ENCODE peak calls at places on chromosomes 13 and 19, in ten cellular contexts. N is AG08396; P is glutamatergic neuron; I is left ventricle myocardium superior; Q is stimulated activated CD4-positive, alpha-beta T cell treated with anti-CD3 and anti-CD28 coated beads, Interleukin-12 subunit alpha, Interleukin-12 subunit beta, amount 100 ng/mL, for 4 hours; D is transverse colon; E is GF-D8; M is RCC 7860; S is NCI-H510A; A is MCF 10A. W is an unnamed sample.

GRCh38 chr13:98570929-98571372 is 6.0 kb downstream of the STK24 start:
- DNase-seq in N (no peak), P (no peak), I (no peak), Q (no peak), D (peak; percentile 61), E (no peak), M (peak; percentile 84), S (no peak), A (peak; percentile 69), W (peak; percentile 47)

GRCh38 chr13:31199527-31199848 is 287 bp upstream of the B3GLCT start:
- DNase-seq in N (no peak), P (no peak), I (no peak), Q (no peak), D (no peak), E (no peak), M (no peak), S (no peak), A (no peak), W (no peak)

GRCh38 chr13:97189943-97190342 is 32.2 kb upstream of the MBNL2 start:
- DNase-seq in N (no peak), P (no peak), I (no peak), Q (no peak), D (no peak), E (no peak), M (no peak), S (no peak), A (no peak), W (no peak)

GRCh38 chr13:24618219-24618955 is 61.8 kb upstream of the ATP12A start:
- DNase-seq in N (no peak), P (no peak), I (no peak), Q (peak; percentile 31), D (peak; percentile 41), E (no peak), M (no peak), S (no peak), A (no peak), W (no peak)

GRCh38 chr19:32041681-32042292 is 303.6 kb upstream of the ZNF507 start:
- DNase-seq in N (peak; percentile 54), P (peak; percentile 76), I (peak; percentile 52), Q (peak; percentile 5), D (peak; percentile 40), E (no peak), M (no peak), S (no peak), A (peak; percentile 27), W (peak; percentile 55)

GRCh38 chr13:88303157-88303556 is 632.0 kb downstream of the SLITRK5 start:
- DNase-seq in N (no peak), P (no peak), I (no peak), Q (no peak), D (no peak), E (no peak), M (no peak), S (no peak), A (no peak), W (no peak)

GRCh38 chr13:52809310-52809769 is 39.1 kb downstream of the PCDH8 start:
- DNase-seq in N (peak; percentile 50), P (peak; percentile 80), I (peak; percentile 44), Q (peak; percentile 4), D (peak; percentile 61), E (peak; percentile 99), M (peak; percentile 49), S (no peak), A (peak; percentile 92), W (peak; percentile 53)

GRCh38 chr13:28750187-28751045 is 31.6 kb upstream of the SLC46A3 start:
- DNase-seq in N (no peak), P (no peak), I (no peak), Q (no peak), D (no peak), E (peak; percentile 16), M (no peak), S (no peak), A (peak; percentile 63), W (peak; percentile 34)

GRCh38 chr13:48535791-48536190 is 2.9 kb upstream of the RCBTB2 start:
- DNase-seq in N (no peak), P (no peak), I (no peak), Q (no peak), D (no peak), E (peak; percentile 41), M (no peak), S (no peak), A (no peak), W (no peak)

GRCh38 chr13:22933571-22934181 is 247.1 kb upstream of the SGCG start:
- DNase-seq in N (no peak), P (no peak), I (no peak), Q (no peak), D (no peak), E (no peak), M (no peak), S (no peak), A (no peak), W (no peak)

GRCh38 chr19:44643605-44644390 is at the start of gene PVR:
- DNase-seq in N (peak; percentile 96), P (peak; percentile 74), I (peak; percentile 88), Q (peak; percentile 52), D (peak; percentile 75), E (peak; percentile 29), M (peak; percentile 78), S (peak; percentile 64), A (peak; percentile 82), W (peak; percentile 91)

GRCh38 chr19:34364830-34365462 is at the start of gene GPI:
- DNase-seq in N (peak; percentile 85), P (peak; percentile 62), I (peak; percentile 84), Q (peak; percentile 77), D (peak; percentile 72), E (no peak), M (peak; percentile 9), S (peak; percentile 64), A (peak; percentile 62), W (peak; percentile 76)

GRCh38 chr13:51923983-51924539 is 62.3 kb downstream of the CCDC70 start:
- DNase-seq in N (no peak), P (no peak), I (no peak), Q (no peak), D (no peak), E (no peak), M (no peak), S (no peak), A (peak; percentile 31), W (no peak)

GRCh38 chr19:16301999-16302694 is 22.5 kb upstream of the KLF2 start:
- DNase-seq in N (no peak), P (no peak), I (no peak), Q (no peak), D (no peak), E (no peak), M (peak; percentile 81), S (no peak), A (peak; percentile 83), W (peak; percentile 91)

GRCh38 chr19:13120817-13121216 is 2.8 kb downstream of the NACC1 start:
- DNase-seq in N (peak; percentile 63), P (no peak), I (no peak), Q (no peak), D (no peak), E (no peak), M (no peak), S (no peak), A (no peak), W (no peak)

GRCh38 chr19:46299004-46299509 is 2.2 kb downstream of the HIF3A start:
- DNase-seq in N (peak; percentile 90), P (no peak), I (peak; percentile 98), Q (no peak), D (peak; percentile 98), E (no peak), M (peak; percentile 41), S (peak; percentile 93), A (peak; percentile 96), W (peak; percentile 76)

GRCh38 chr19:38011426-38011825 is 104.4 kb downstream of the SIPA1L3 start:
- DNase-seq in N (no peak), P (no peak), I (no peak), Q (no peak), D (no peak), E (no peak), M (no peak), S (no peak), A (no peak), W (no peak)

GRCh38 chr19:20503536-20503935 is 62.0 kb downstream of the ZNF737 start:
- DNase-seq in N (no peak), P (no peak), I (no peak), Q (no peak), D (no peak), E (no peak), M (peak; percentile 6), S (no peak), A (peak; percentile 60), W (no peak)

GRCh38 chr13:94416454-94417080 is 62.9 kb downstream of the DCT start:
- DNase-seq in N (peak; percentile 10), P (peak; percentile 37), I (no peak), Q (no peak), D (no peak), E (no peak), M (peak; percentile 19), S (peak; percentile 34), A (peak; percentile 70), W (no peak)

GRCh38 chr13:19674898-19675297 is 41.4 kb downstream of the MPHOSPH8 start:
- DNase-seq in N (no peak), P (no peak), I (no peak), Q (no peak), D (no peak), E (no peak), M (no peak), S (no peak), A (no peak), W (no peak)

GRCh38 chr13:50543767-50544166 is 299.7 kb downstream of the DLEU7 start:
- DNase-seq in N (peak; percentile 45), P (no peak), I (peak; percentile 37), Q (no peak), D (no peak), E (no peak), M (peak; percentile 14), S (no peak), A (peak; percentile 47), W (peak; percentile 77)

GRCh38 chr13:29457299-29457698 is 138.2 kb downstream of the SLC7A1 start:
- DNase-seq in N (no peak), P (no peak), I (no peak), Q (no peak), D (no peak), E (no peak), M (peak; percentile 71), S (no peak), A (peak; percentile 82), W (no peak)

GRCh38 chr19:40962460-40962961 is 28.6 kb upstream of the CYP2B6 start:
- DNase-seq in N (peak; percentile 18), P (no peak), I (no peak), Q (no peak), D (no peak), E (no peak), M (no peak), S (no peak), A (peak; percentile 78), W (peak; percentile 71)

GRCh38 chr19:18596752-18597157 is 8.2 kb downstream of the REX1BD start:
- DNase-seq in N (peak; percentile 60), P (peak; percentile 68), I (peak; percentile 62), Q (no peak), D (peak; percentile 63), E (peak; percentile 42), M (no peak), S (no peak), A (peak; percentile 35), W (peak; percentile 48)

GRCh38 chr19:18006895-18007604 is 920 bp upstream of the ARRDC2 start:
- DNase-seq in N (peak; percentile 92), P (peak; percentile 86), I (peak; percentile 90), Q (peak; percentile 78), D (peak; percentile 88), E (no peak), M (peak; percentile 67), S (no peak), A (peak; percentile 80), W (peak; percentile 71)

GRCh38 chr19:6297202-6297601 is 17.4 kb upstream of the MLLT1 start:
- DNase-seq in N (no peak), P (no peak), I (no peak), Q (no peak), D (no peak), E (no peak), M (no peak), S (no peak), A (no peak), W (no peak)

GRCh38 chr19:40502647-40503046 is 35.8 kb downstream of the SPTBN4 start:
- DNase-seq in N (no peak), P (no peak), I (no peak), Q (no peak), D (peak; percentile 28), E (no peak), M (no peak), S (no peak), A (peak; percentile 45), W (no peak)

GRCh38 chr19:33368074-33368864 is 5.2 kb upstream of the CEBPG start:
- DNase-seq in N (peak; percentile 49), P (no peak), I (no peak), Q (no peak), D (no peak), E (no peak), M (peak; percentile 58), S (no peak), A (peak; percentile 73), W (peak; percentile 77)

W was measured in MG63.